ENCODE peak calls at places on chromosomes 4 and X, in eight cellular contexts. F is IMR-90, U is coronary artery, R is fibroblast of pulmonary artery, Y is endothelial cell, Z is endodermal cell, N is keratinocyte, C is GM20000. J is an unnamed sample.

GRCh38 chrX:152810403-152810802 is 20.2 kb downstream of the CETN2 start:
- DNase-seq in N (no peak), R (no peak), C (no peak), Y (no peak), Z (no peak), U (no peak), F (no peak), J (no peak)

GRCh38 chr4:6633091-6633906 is 7.2 kb upstream of the MRFAP1 start:
- DNase-seq in N (no peak), Y (no peak), U (no peak), F (peak), C (no peak), Z (no peak), R (peak), J (peak)

GRCh38 chr4:42543126-42543525 is 113.8 kb downstream of the ATP8A1 start:
- DNase-seq in Z (no peak), Y (no peak), F (no peak), R (no peak), C (no peak), N (no peak), U (no peak), J (no peak)

GRCh38 chrX:120304241-120304640 is 7.0 kb downstream of the TMEM255A start:
- DNase-seq in F (no peak), Z (no peak), Y (no peak), C (no peak), U (no peak), R (no peak), N (no peak), J (no peak)

GRCh38 chr4:151957163-151957562 is 196.4 kb upstream of the GATB start:
- DNase-seq in F (no peak), N (no peak), Y (peak), U (no peak), R (no peak), C (no peak), Z (peak), J (no peak)

GRCh38 chr4:67746797-67747495 is 7.2 kb downstream of the GNRHR start:
- DNase-seq in U (no peak), R (peak), Z (no peak), C (peak), F (peak), N (no peak), Y (no peak), J (no peak)

GRCh38 chr4:90127223-90127705 is at the start of gene CCSER1:
- DNase-seq in N (peak), U (peak), Y (peak), Z (peak), C (peak), F (peak), R (peak), J (no peak)

GRCh38 chr4:15303052-15303641 is 124.7 kb upstream of the C1QTNF7 start:
- DNase-seq in R (peak), Y (no peak), C (no peak), F (peak), U (no peak), Z (no peak), N (no peak), J (no peak)

GRCh38 chr4:128782076-128782715 is 27.3 kb upstream of the JADE1 start:
- DNase-seq in F (peak), R (no peak), N (no peak), Y (no peak), Z (peak), C (peak), U (no peak), J (no peak)
- TF ChIP-seq CTCF in F (no peak), R (no peak), N (peak), Y (no peak), Z (peak), C (peak), U (no peak), J (peak)

GRCh38 chrX:107429090-107429489 is 20.4 kb upstream of the FRMPD3 start:
- DNase-seq in C (no peak), U (no peak), Y (peak), R (peak), N (no peak), F (peak), Z (peak), J (no peak)
- TF ChIP-seq CTCF in C (peak), U (no peak), Y (peak), R (peak), N (peak), F (no peak), Z (peak), J (peak)

DNA sequence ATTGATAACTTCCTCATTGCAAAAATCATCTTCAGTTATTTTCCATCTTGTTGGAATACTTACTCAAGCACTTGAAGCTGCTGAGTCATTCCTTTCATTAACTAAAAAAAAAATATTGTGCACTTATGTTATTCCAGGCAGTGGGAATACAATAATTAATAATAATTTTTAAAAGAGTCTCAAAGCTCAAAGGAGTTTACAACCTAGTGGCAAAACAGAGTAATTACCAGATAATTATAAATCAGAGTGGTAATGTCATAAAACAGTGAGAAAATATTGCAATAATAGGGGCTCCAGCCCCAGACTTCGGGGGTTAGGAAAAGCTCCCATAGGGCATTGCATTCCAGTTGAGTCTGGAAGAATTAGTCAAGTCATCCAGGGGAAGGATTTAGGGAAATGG is 79.6 kb downstream of the DDX53 start:
- DNase-seq in N (no peak), C (no peak), Z (no peak), U (no peak), Y (no peak), F (no peak), R (no peak), J (no peak)
- TF ChIP-seq CTCF in N (no peak), C (no peak), Z (peak), U (no peak), Y (peak), F (no peak), R (no peak), J (peak)

GRCh38 chrX:131747173-131747572 is 203.3 kb downstream of the OR13H1 start:
- DNase-seq in Z (no peak), Y (no peak), C (no peak), R (no peak), N (no peak), F (peak), U (peak), J (no peak)
- TF ChIP-seq CTCF in Z (no peak), Y (no peak), C (no peak), R (no peak), N (peak), F (peak), U (no peak), J (no peak)

GRCh38 chr4:54509057-54509456 is 148.7 kb upstream of the KIT start:
- DNase-seq in N (no peak), Z (no peak), R (no peak), U (no peak), F (no peak), Y (no peak), C (no peak), J (no peak)

GRCh38 chr4:54499308-54500074 is 158.3 kb upstream of the KIT start:
- DNase-seq in C (no peak), R (no peak), N (peak), Y (no peak), F (peak), U (no peak), Z (no peak), J (no peak)

GRCh38 chr4:54505362-54505761 is 152.4 kb upstream of the KIT start:
- DNase-seq in U (no peak), Z (no peak), R (no peak), Y (no peak), N (no peak), C (no peak), F (no peak), J (no peak)
- TF ChIP-seq CTCF in U (no peak), Z (no peak), R (no peak), Y (no peak), N (no peak), C (no peak), F (no peak), J (no peak)

GRCh38 chr4:69849297-69849696 is 10.6 kb downstream of the SULT1E1 start:
- DNase-seq in C (no peak), U (no peak), Y (no peak), R (peak), Z (no peak), N (no peak), F (no peak), J (no peak)

GRCh38 chr4:69843932-69844331 is 16.0 kb downstream of the SULT1E1 start:
- DNase-seq in R (peak), Z (no peak), N (no peak), F (no peak), U (no peak), C (no peak), Y (no peak), J (no peak)

GRCh38 chr4:69848028-69848427 is 11.9 kb downstream of the SULT1E1 start:
- DNase-seq in U (no peak), N (no peak), F (no peak), Z (no peak), R (peak), Y (no peak), C (no peak), J (no peak)

GRCh38 chr4:69843301-69843700 is 16.6 kb downstream of the SULT1E1 start:
- DNase-seq in Y (no peak), N (no peak), Z (no peak), C (no peak), U (no peak), R (no peak), F (no peak), J (no peak)
- TF ChIP-seq CTCF in Y (no peak), N (no peak), Z (no peak), C (no peak), U (no peak), R (no peak), F (no peak), J (no peak)

DNA sequence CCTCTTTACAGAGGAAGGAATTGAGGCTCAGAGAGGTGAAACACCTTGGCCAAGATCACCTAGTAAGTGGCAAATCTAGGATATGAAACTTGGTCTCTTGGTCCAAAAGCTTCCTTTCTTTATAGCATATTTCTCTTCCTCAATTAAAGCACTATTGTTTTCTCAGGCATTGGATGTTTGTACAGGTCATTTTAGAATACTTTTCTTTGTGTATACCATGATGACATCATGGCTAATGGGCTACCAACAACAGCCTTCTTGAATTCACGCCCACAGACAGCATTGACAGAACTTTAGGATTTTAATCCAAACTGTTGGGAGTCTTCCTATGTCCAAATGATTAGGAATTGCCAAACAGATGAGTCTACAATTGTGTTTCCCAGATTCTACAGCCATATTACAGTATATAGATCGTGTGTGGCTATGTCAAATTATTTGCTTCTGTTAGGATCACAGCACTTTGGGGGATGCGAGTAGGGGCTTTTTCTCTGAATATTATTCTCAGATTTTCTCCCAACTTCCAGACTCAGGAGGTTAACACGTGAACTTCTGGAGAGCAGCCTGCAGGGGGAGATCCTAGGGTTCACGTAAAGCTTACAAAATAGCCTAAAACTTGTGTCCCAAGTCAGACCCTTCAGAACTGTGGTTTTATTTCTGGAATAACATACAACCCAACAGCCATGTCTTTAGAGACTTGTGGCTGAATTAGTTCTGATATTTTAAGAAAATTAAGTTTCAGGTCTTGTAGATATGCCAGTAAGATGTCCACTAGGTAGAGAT is 191.8 kb downstream of the SHROOM3 start:
- DNase-seq in R (peak), F (peak), Z (peak), Y (peak), N (no peak), C (no peak), U (no peak), J (no peak)
- TF ChIP-seq CTCF in R (peak), F (peak), Z (peak), Y (peak), N (peak), C (no peak), U (no peak), J (peak)

DNA sequence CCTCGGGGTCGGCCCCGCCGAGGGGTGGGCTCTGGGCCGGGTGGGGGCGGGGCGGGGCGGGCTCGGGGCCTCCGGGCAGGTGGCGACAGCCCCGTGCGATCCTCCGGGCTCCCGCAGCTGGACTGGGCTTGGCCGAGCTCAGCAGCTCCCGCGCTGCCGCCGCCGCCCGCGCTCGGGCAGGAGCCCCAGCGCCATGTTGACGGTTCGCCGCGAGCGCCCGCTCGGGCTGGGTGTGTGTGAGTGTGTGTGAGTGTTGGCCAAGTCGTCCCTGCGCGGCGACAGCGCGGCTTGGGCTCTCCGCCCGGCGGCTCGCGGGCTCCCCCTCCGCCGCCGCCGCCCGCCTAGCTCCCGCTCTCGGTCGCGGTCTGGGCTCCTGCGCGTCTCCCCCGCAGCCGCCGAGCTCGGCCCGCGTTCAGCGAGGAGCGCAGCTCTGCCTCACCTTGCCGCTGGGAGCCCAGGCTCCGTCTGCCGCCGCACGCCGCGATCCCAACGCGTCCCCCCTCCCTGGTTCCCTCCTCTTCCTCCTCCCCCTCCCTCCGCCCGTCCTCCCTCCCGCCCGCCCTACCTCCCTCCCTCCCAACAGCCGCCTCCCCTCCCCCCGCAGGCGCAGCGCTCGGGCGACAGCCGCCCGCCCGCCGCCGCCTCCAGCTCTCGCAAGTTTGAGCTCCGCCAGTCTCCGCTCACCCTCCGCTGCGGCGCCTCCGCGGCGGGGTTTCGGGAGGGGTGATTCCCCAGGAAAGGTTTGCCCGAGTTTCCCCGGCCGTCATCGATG is at the start of gene BCOR:
- DNase-seq in F (peak), Z (peak), Y (peak), N (no peak), R (peak), U (peak), C (peak), J (no peak)
- TF ChIP-seq CTCF in F (no peak), Z (no peak), Y (no peak), N (no peak), R (no peak), U (no peak), C (no peak), J (peak)